ENCODE peak calls at places on chromosomes 11 and 22, in five cellular contexts. H is SK-N-SH, E is HCT116, F is neuronal stem cell, O is fibroblast of lung. L is an unnamed sample.

GRCh38 chr11:102244681-102245409 is 72.4 kb upstream of the BIRC3 start:
- DNase-seq in H (no peak), E (peak; percentile 53), F (no peak), O (peak; percentile 91), L (no peak)

GRCh38 chr11:85171648-85172257 is 455.4 kb downstream of the DLG2 start:
- DNase-seq in H (no peak), E (no peak), F (no peak), O (peak; percentile 17), L (no peak)

GRCh38 chr11:95920460-95921105 is 3.3 kb downstream of the MTMR2 start:
- DNase-seq in H (no peak), E (no peak), F (no peak), O (no peak), L (no peak)

GRCh38 chr11:104776501-104777170 is 121.6 kb downstream of the CASP12 start:
- DNase-seq in H (no peak), E (no peak), F (no peak), O (peak; percentile 36), L (no peak)

GRCh38 chr11:131495417-131495816 is 125.0 kb downstream of the NTM start:
- DNase-seq in H (no peak), E (no peak), F (no peak), O (no peak), L (no peak)

GRCh38 chr22:48477031-48477721 is 1350.5 kb downstream of the BRD1 start:
- DNase-seq in H (no peak), E (no peak), F (no peak), O (no peak), L (no peak)

GRCh38 chr22:36860017-36860416 is 789 bp upstream of the NCF4 start:
- DNase-seq in H (no peak), E (no peak), F (no peak), O (no peak), L (no peak)

GRCh38 chr11:2276280-2276998 is 6.1 kb upstream of the ASCL2 start:
- DNase-seq in H (no peak), E (no peak), F (no peak), O (no peak), L (no peak)

DNA sequence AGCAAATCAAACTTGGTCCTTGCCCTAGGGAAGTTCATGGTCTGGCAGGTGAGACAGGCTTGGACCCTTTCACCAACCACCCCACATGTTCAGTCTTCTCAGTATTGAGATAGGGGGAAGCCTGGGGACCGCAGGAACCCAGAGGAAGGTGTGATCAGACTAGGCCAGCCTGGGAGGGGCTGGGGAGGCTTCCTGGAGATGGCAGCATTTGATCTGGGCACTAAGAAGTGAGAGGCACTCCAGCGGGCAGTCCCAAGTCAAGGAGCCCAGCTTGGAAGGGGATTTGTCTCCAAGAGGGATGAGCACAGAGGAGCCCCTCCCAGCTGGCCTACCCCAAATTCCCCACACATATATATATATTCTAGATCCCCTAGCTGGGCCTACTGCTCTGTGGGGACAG is 5.4 kb downstream of the LRRC32 start:
- DNase-seq in H (peak; percentile 11), E (no peak), F (no peak), O (no peak), L (no peak)
- H3K4me2 ChIP-seq in H (no peak overlapping the region), E (no peak overlapping the region), F (no peak overlapping the region), O (no peak overlapping the region), L (no peak overlapping the region)

DNA sequence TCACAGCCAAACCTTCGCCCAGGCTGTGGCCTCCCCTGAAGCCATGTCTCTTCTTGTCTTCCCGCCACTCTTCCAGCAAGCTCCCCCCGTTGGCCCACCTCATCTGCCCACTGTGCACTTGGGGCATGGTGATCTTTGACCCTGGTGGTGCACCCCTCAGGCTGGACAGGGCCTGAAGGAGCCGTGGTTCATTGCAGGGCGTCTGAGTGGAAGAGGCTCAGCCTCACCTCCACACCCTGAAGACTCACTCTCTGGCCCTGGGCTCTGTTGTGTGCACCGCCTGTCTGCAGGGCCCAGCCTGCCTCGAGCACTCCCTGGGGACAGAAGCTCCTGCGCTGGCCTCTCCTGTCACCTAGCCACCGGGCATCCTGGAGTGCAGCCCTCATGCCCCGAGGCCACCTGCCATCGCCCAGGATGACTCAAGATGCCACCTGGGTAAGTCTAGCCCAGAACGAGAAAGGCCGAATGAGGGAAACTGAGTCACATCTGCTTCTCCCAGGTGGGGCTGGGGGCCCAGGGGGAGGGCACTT is 40.8 kb upstream of the PPARA start:
- DNase-seq in H (no peak), E (no peak), F (no peak), O (no peak), L (no peak)
- H3K4me1 ChIP-seq in H (peaks cover 43% of the 10 kb centered on the region), E (peaks cover 8% of the 10 kb centered on the region), F (peaks cover 5% of the 10 kb centered on the region), O (peaks cover 79% of the 10 kb centered on the region), L (no peaks in the 10 kb centered on the region)

DNA sequence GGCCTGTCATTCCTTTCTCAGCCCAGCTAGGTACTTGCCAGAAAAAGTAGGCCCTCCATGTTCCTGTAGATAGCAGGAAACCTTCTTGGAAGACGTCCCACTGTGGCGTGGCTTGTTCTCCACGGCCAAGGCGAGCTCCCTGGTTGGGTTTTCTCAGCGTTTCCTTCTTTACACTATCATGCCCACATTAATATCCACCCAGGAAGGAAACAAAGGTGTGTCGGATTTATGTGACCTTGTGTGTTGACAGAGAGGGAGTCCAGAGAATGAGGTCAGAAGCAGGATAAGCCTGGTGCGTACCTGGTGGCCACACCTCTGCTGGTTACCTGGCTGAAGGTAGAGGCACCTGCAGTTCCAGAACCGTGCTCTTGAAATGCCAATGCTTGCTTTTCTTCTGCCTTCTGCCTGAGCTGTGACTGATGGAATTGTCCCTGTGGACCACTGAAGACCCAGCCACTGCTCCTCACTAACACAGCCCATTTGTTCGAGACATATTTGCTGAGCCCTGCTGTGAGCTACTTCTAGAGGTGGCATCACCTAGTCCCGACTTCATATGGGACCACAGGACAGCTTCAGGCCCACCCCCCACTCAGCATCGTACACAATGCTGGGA is 7.9 kb downstream of the ASPHD2 start:
- DNase-seq in H (no peak), E (no peak), F (no peak), O (no peak), L (no peak)
- H3K9ac ChIP-seq in H (no peak overlapping the region), E (no peak overlapping the region), F (no peak overlapping the region), O (no peak overlapping the region), L (no peak overlapping the region)

DNA sequence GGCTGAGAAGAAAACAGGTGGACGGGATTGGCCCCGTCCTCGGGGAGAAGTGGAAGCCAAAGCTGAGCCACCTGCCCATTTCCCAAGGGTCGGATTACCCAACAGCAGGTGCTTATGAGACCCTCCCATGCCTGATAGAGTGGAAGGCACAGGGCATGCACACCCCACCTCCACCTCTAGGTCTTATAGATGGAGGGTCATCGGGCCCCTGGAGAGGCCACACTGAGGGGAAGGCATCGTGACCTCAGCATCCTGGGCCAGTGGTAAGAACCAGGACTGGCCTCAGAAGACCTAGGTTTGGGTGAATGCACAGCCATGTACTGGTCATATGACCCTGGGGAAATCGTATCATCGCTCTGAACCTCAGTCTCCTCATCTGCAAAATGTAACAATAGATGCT is 85.9 kb downstream of the BUD13 start:
- DNase-seq in H (no peak), E (no peak), F (no peak), O (no peak), L (no peak)
- H3K4me2 ChIP-seq in H (no peak overlapping the region), E (no peak overlapping the region), F (no peak overlapping the region), O (no peak overlapping the region), L (no peak overlapping the region)

GRCh38 chr22:49826603-49827306 is 918 bp downstream of the BRD1 start:
- DNase-seq in H (peak; percentile 66), E (no peak), F (no peak), O (peak; percentile 55), L (peak; percentile 47)
- H3K4me1 ChIP-seq in H (peaks cover 9% of the 10 kb centered on the region), E (peaks cover 8% of the 10 kb centered on the region), F (peaks cover 11% of the 10 kb centered on the region), O (peaks cover 7% of the 10 kb centered on the region), L (peaks cover 49% of the 10 kb centered on the region)

DNA sequence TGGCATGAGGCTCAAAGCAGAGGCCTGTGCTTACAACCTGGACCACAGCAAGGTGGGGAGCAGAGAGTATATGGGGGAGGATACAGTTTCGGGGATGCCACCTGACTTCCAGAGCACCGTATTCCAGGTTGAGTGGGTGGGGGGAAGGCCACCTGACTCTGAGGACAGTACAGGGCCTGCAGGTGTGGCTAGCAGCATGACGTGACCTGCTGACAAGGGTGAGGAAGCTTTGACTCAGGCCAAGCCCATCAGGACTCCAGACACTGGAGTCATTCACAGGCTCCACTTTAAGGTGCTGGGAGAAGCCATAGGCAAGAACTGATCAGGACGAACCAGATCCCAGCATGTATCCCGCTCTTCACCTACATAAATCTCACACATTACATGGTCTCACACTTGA is 34.6 kb upstream of the CRTAM start:
- DNase-seq in H (no peak), E (no peak), F (no peak), O (no peak), L (no peak)
- H3K9ac ChIP-seq in H (no peak overlapping the region), E (peak overlapping the region; percentile 7), F (no peak overlapping the region), O (no peak overlapping the region), L (no peak overlapping the region)

DNA sequence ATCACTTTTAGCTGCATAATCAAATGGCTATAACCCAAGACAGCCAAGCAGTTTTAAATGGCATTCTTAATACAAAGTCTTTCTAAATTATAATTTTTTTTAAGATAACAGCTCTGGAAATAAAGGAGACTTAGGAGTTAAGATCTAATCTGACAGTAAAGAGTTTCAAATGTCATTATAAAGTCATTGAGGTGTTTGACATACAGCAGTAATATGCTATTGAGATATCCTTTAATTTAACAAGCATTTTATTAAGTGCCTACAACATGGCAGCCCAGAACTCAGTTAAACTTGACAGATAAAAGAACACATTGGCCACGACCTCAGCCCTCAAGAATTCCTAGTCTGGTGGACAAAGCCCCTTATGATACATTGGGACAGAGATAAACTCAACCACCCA is 163.0 kb upstream of the FAT3 start:
- DNase-seq in H (no peak), E (no peak), F (no peak), O (no peak), L (no peak)
- H3K4me2 ChIP-seq in H (no peak overlapping the region), E (no peak overlapping the region), F (no peak overlapping the region), O (no peak overlapping the region), L (no peak overlapping the region)

GRCh38 chr11:68828155-68828931 is 13.4 kb downstream of the CPT1A start:
- DNase-seq in H (peak; percentile 69), E (no peak), F (no peak), O (no peak), L (no peak)
- H3K4me1 ChIP-seq in H (peaks cover 7% of the 10 kb centered on the region), E (peaks cover 9% of the 10 kb centered on the region), F (peaks cover 2% of the 10 kb centered on the region), O (peaks cover 2% of the 10 kb centered on the region), L (no peaks in the 10 kb centered on the region)

GRCh38 chr11:94753630-94754029 is 14.5 kb upstream of the AMOTL1 start:
- DNase-seq in H (no peak), E (no peak), F (no peak), O (no peak), L (no peak)

GRCh38 chr11:94751806-94752205 is 16.4 kb upstream of the AMOTL1 start:
- DNase-seq in H (no peak), E (no peak), F (no peak), O (peak; percentile 24), L (no peak)

GRCh38 chr11:94749367-94749766 is 18.8 kb upstream of the AMOTL1 start:
- DNase-seq in H (no peak), E (no peak), F (no peak), O (no peak), L (no peak)

GRCh38 chr11:94750319-94751215 is 17.6 kb upstream of the AMOTL1 start:
- DNase-seq in H (no peak), E (no peak), F (no peak), O (no peak), L (no peak)

GRCh38 chr11:94751216-94751612 is 16.9 kb upstream of the AMOTL1 start:
- DNase-seq in H (no peak), E (no peak), F (no peak), O (no peak), L (no peak)
- H3K9ac ChIP-seq in H (no peak overlapping the region), E (no peak overlapping the region), F (no peak overlapping the region), O (no peak overlapping the region), L (no peak overlapping the region)